ENCODE peak calls at places on chromosomes 16 and 17, in ten cellular contexts. R is HFFc6; Q is A549; T is keratinocyte; V is AG09319; X is CD4-positive, alpha-beta T cell; K is neural progenitor cell; M is ovary; O is tibial nerve; G is Calu3. E is an unnamed sample.

GRCh38 chr17:74512041-74512440 is 19.2 kb downstream of the CD300LB start:
- DNase-seq in O (no peak), G (no peak), K (no peak), T (no peak), V (no peak), X (no peak), M (no peak), Q (no peak), R (no peak), E (no peak)

GRCh38 chr17:14197582-14197981 is 39.1 kb downstream of the CDRT15 start:
- DNase-seq in O (no peak), K (no peak), X (peak; percentile 43), T (no peak), Q (no peak), G (no peak), M (no peak), V (no peak), R (no peak), E (no peak)

GRCh38 chr16:20323591-20324117 is 3.7 kb downstream of the GP2 start:
- DNase-seq in T (no peak), R (no peak), X (no peak), V (no peak), K (no peak), G (no peak), Q (no peak), O (no peak), M (no peak), E (no peak)

GRCh38 chr17:18116078-18116477 is 7.5 kb downstream of the MYO15A start:
- DNase-seq in G (no peak), T (no peak), V (no peak), Q (no peak), X (no peak), R (no peak), K (no peak), M (no peak), O (no peak), E (no peak)

GRCh38 chr17:19296786-19297778 is 59.9 kb downstream of the EPN2 start:
- DNase-seq in R (no peak), T (no peak), K (no peak), X (no peak), O (no peak), V (no peak), Q (no peak), G (no peak), M (no peak), E (no peak)

GRCh38 chr17:36731091-36731490 is 129.7 kb downstream of the MRM1 start:
- DNase-seq in O (no peak), V (no peak), K (no peak), R (no peak), M (no peak), Q (no peak), T (no peak), X (no peak), G (peak; percentile 80), E (no peak)

GRCh38 chr16:48734220-48734619 is 124.2 kb upstream of the N4BP1 start:
- DNase-seq in Q (no peak), M (no peak), V (no peak), R (no peak), T (no peak), O (no peak), X (no peak), G (no peak), K (peak; percentile 30), E (no peak)

GRCh38 chr17:40542562-40543411 is 22.5 kb downstream of the CCR7 start:
- DNase-seq in K (no peak), G (no peak), X (no peak), M (peak; percentile 94), O (peak; percentile 89), V (peak; percentile 93), T (no peak), Q (peak; percentile 100), R (peak; percentile 93), E (peak; percentile 71)

GRCh38 chr17:77280304-77280910 is 139.6 kb downstream of the SEC14L1 start:
- DNase-seq in V (no peak), Q (no peak), X (no peak), M (peak; percentile 40), G (peak; percentile 47), T (no peak), R (peak; percentile 47), K (no peak), O (no peak), E (no peak)

GRCh38 chr16:87375426-87376135 is 8.0 kb downstream of the FBXO31 start:
- DNase-seq in K (peak; percentile 1), M (no peak), V (no peak), X (no peak), Q (no peak), G (no peak), R (peak; percentile 42), O (no peak), T (no peak), E (no peak)

GRCh38 chr16:77273-77806 is 685 bp upstream of the MPG start:
- DNase-seq in V (no peak), X (no peak), O (no peak), M (peak; percentile 76), Q (peak; percentile 73), T (no peak), K (peak; percentile 77), R (peak; percentile 50), G (peak; percentile 53), E (peak; percentile 68)

GRCh38 chr16:88505405-88506082 is 52.5 kb downstream of the ZFPM1 start:
- DNase-seq in Q (peak; percentile 75), K (no peak), R (no peak), X (peak; percentile 42), O (no peak), T (peak; percentile 4), M (peak; percentile 61), V (no peak), G (peak; percentile 95), E (no peak)

GRCh38 chr16:28182183-28182582 is 29.6 kb downstream of the XPO6 start:
- DNase-seq in Q (no peak), R (peak; percentile 72), O (no peak), X (no peak), M (no peak), G (no peak), T (no peak), V (no peak), K (no peak), E (no peak)

DNA sequence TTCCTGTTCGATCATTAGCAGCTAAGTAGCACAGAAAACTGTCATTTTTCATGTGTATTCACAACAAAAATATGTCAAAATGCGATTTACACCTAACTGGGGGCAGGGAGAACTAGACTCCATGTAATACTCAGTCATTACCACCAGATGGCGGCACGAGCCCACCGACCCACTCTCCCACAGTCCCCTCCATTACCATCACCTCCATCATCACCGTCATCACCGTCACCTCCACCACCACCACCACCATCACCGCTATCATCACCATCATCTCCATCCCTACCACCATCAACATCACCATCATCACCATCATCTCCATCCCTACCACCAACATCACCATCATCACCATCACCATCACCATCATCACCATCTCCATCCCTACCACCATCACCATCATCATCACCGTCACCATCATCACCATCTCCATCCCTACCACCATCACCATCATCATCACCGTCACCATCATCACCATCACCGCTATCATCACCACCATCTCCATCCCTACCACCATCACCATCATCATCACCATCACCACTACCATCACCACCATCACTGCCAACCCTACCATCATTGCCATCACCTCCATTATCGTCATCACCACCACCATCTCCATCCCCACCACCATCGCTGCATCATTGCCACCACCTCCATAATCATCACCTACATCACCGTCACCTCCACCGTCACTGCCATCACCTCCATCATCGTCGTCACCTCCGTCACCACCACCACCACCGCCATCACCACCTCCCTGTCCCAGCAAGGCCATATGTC is 14.4 kb downstream of the NDUFAF8 start:
- DNase-seq in G (peak; percentile 55), O (peak; percentile 66), K (peak; percentile 51), Q (peak; percentile 43), V (no peak), M (no peak), T (no peak), X (peak; percentile 48), R (no peak), E (peak; percentile 72)
- TF ChIP-seq CTCF in G (peak; percentile 85), O (peak; percentile 92), K (peak; percentile 79), Q (peak; percentile 92), V (peak; percentile 65), M (peak; percentile 92), T (peak; percentile 71), X (peak; percentile 80), R (peak; percentile 93), E (peak; percentile 64)

GRCh38 chr16:11060364-11060763 is 116.0 kb downstream of the CLEC16A start:
- DNase-seq in G (no peak), R (no peak), V (no peak), X (no peak), Q (no peak), M (no peak), O (no peak), K (no peak), T (no peak), E (no peak)
- TF ChIP-seq CTCF in G (no peak), R (no peak), V (no peak), X (no peak), Q (no peak), M (no peak), O (no peak), K (no peak), T (no peak), E (no peak)

DNA sequence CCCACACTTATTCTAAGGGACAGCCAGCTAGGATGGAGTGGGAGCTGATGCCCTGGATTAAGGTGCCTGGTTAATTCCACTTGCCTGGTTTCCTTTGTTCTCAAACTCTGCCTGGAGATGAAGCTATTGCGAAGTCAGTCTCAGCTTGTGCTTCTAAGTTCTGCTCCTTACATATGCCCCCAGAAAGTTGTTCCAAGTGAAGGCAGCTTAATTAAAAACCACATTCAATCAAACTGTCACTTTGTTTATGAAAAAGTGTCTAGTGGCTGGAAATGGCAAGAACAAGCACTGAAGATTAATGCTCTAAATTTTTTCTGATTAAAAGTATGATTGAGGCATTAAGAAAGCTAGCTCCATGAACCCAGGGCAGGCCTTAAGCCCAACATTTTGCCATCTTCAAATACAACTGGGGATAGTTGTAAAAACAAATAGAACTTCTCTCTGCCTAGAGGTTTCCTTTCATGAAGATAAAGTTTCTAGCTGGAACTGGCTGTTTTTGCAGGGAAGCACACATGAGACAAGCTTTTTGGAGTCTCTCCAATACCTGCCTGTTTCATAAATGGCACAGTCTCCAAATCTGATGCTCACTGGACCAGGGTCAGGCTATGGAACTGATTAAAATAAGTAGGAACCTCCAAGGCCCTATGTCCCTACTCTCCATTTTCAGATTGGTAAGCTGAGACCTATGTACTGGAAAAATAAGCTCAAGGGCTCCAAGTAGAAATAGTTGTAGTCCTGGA is 100.9 kb downstream of the GRIN2A start:
- DNase-seq in X (no peak), G (no peak), M (no peak), V (no peak), T (no peak), O (no peak), R (no peak), Q (no peak), K (peak; percentile 67), E (no peak)
- TF ChIP-seq CTCF in X (no peak), G (no peak), M (no peak), V (no peak), T (no peak), O (no peak), R (no peak), Q (no peak), K (no peak), E (no peak)

DNA sequence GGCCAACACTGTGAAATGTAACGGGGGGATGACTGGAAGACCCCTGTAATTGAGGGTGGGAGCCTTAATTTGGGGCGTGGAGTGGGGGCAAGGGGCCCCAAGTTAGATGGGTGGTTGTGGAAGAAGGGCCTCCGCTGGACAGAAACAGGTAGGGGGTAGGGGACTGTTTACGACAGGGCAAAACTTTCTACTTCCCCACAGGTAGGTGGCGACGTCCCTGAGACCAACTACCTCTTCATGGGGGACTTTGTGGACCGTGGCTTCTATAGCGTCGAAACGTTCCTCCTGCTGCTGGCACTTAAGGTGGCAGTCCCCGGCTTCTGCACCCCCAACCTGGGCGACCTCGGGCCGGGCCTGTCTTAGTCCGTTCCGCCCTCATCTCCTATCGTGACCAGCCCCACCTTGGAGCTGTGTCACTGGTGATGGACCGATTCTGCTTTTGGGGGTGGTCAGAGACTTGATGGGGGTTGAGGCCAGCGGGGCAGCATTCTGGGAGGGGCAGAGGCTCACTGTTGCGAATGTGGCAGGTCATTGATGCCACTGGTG is 6.8 kb downstream of the PPP4C start:
- DNase-seq in R (no peak), O (no peak), V (no peak), T (no peak), Q (no peak), X (no peak), K (no peak), M (no peak), G (no peak), E (no peak)
- TF ChIP-seq CTCF in R (peak; percentile 53), O (no peak), V (no peak), T (peak; percentile 15), Q (no peak), X (no peak), K (peak; percentile 6), M (no peak), G (peak; percentile 32), E (no peak)